ENCODE peak calls at places on chromosome 5, in nine cellular contexts. One of them, this sample, is unnamed.
A peak's percentile ranks its signal among the peaks of the same experiment; 100 is the strongest.

GRCh38 chr5:38582662-38583061 is 26.2 kb upstream of the LIFR start:
- DNase-seq in lower lobe of right lung: no peak
- DNase-seq in CD8-positive, alpha-beta T cell: no peak
- DNase-seq in astrocyte: no peak
- DNase-seq in ovary: no peak
- DNase-seq in GM23248: no peak
- DNase-seq in H9: no peak
- DNase-seq in esophagus squamous epithelium: no peak
- DNase-seq in dorsolateral prefrontal cortex: no peak
- DNase-seq in this sample: no peak

GRCh38 chr5:26487553-26487952 is 550.8 kb downstream of the CDH9 start:
- DNase-seq in CD8-positive, alpha-beta T cell: no peak
- DNase-seq in GM23248: no peak
- DNase-seq in esophagus squamous epithelium: no peak
- DNase-seq in astrocyte: no peak
- DNase-seq in H9: no peak
- DNase-seq in lower lobe of right lung: no peak
- DNase-seq in ovary: no peak
- DNase-seq in dorsolateral prefrontal cortex: no peak
- DNase-seq in this sample: no peak

GRCh38 chr5:102527547-102527946 is 28.7 kb upstream of the SLCO6A1 start:
- DNase-seq in GM23248: no peak
- DNase-seq in esophagus squamous epithelium: no peak
- DNase-seq in ovary: no peak
- DNase-seq in dorsolateral prefrontal cortex: no peak
- DNase-seq in astrocyte: no peak
- DNase-seq in lower lobe of right lung: no peak
- DNase-seq in CD8-positive, alpha-beta T cell: no peak
- DNase-seq in H9: no peak
- DNase-seq in this sample: no peak

GRCh38 chr5:85320495-85320894 is 935.8 kb upstream of the EDIL3 start:
- DNase-seq in lower lobe of right lung: no peak
- DNase-seq in ovary: no peak
- DNase-seq in esophagus squamous epithelium: no peak
- DNase-seq in dorsolateral prefrontal cortex: no peak
- DNase-seq in astrocyte: no peak
- DNase-seq in GM23248: no peak
- DNase-seq in CD8-positive, alpha-beta T cell: no peak
- DNase-seq in H9: peak; percentile 50
- DNase-seq in this sample: no peak

GRCh38 chr5:32687167-32687831 is 23.8 kb upstream of the NPR3 start:
- DNase-seq in ovary: no peak
- DNase-seq in CD8-positive, alpha-beta T cell: no peak
- DNase-seq in astrocyte: peak; percentile 43
- DNase-seq in dorsolateral prefrontal cortex: no peak
- DNase-seq in H9: no peak
- DNase-seq in esophagus squamous epithelium: no peak
- DNase-seq in GM23248: peak; percentile 31
- DNase-seq in lower lobe of right lung: no peak
- DNase-seq in this sample: no peak

GRCh38 chr5:110757118-110757729 is 18.4 kb downstream of the SLC25A46 start:
- DNase-seq in dorsolateral prefrontal cortex: no peak
- DNase-seq in CD8-positive, alpha-beta T cell: peak; percentile 24
- DNase-seq in ovary: no peak
- DNase-seq in esophagus squamous epithelium: no peak
- DNase-seq in astrocyte: peak; percentile 15
- DNase-seq in H9: no peak
- DNase-seq in lower lobe of right lung: no peak
- DNase-seq in GM23248: peak; percentile 61
- DNase-seq in this sample: no peak

GRCh38 chr5:112511920-112512319 is 92.8 kb upstream of the EPB41L4A start:
- DNase-seq in ovary: no peak
- DNase-seq in lower lobe of right lung: no peak
- DNase-seq in GM23248: no peak
- DNase-seq in dorsolateral prefrontal cortex: no peak
- DNase-seq in H9: no peak
- DNase-seq in CD8-positive, alpha-beta T cell: no peak
- DNase-seq in astrocyte: no peak
- DNase-seq in esophagus squamous epithelium: no peak
- DNase-seq in this sample: no peak

GRCh38 chr5:119486-120097 is 27.6 kb downstream of the PLEKHG4B start:
- DNase-seq in H9: no peak
- DNase-seq in lower lobe of right lung: no peak
- DNase-seq in CD8-positive, alpha-beta T cell: no peak
- DNase-seq in ovary: no peak
- DNase-seq in dorsolateral prefrontal cortex: no peak
- DNase-seq in esophagus squamous epithelium: no peak
- DNase-seq in astrocyte: no peak
- DNase-seq in GM23248: no peak
- DNase-seq in this sample: no peak

GRCh38 chr5:36870399-36871040 is 6.0 kb upstream of the NIPBL start:
- DNase-seq in H9: no peak
- DNase-seq in dorsolateral prefrontal cortex: no peak
- DNase-seq in lower lobe of right lung: no peak
- DNase-seq in GM23248: peak; percentile 77
- DNase-seq in astrocyte: peak; percentile 44
- DNase-seq in ovary: no peak
- DNase-seq in CD8-positive, alpha-beta T cell: no peak
- DNase-seq in esophagus squamous epithelium: no peak
- DNase-seq in this sample: no peak

GRCh38 chr5:34914671-34915138 is 599 bp downstream of the RAD1 start:
- DNase-seq in esophagus squamous epithelium: no peak
- DNase-seq in ovary: peak; percentile 25
- DNase-seq in lower lobe of right lung: peak; percentile 52
- DNase-seq in GM23248: peak; percentile 54
- DNase-seq in dorsolateral prefrontal cortex: no peak
- DNase-seq in astrocyte: peak; percentile 20
- DNase-seq in CD8-positive, alpha-beta T cell: no peak
- DNase-seq in H9: peak; percentile 42
- DNase-seq in this sample: no peak

GRCh38 chr5:98775246-98775961 is 1.9 kb downstream of the RGMB start:
- DNase-seq in H9: no peak
- DNase-seq in GM23248: no peak
- DNase-seq in CD8-positive, alpha-beta T cell: no peak
- DNase-seq in lower lobe of right lung: no peak
- DNase-seq in dorsolateral prefrontal cortex: no peak
- DNase-seq in astrocyte: no peak
- DNase-seq in esophagus squamous epithelium: no peak
- DNase-seq in ovary: no peak
- DNase-seq in this sample: no peak
- H3K27ac ChIP-seq in H9: no peak overlapping the region
- H3K27ac ChIP-seq in GM23248: peak overlapping the region; percentile 94
- H3K27ac ChIP-seq in CD8-positive, alpha-beta T cell: no peak overlapping the region
- H3K27ac ChIP-seq in lower lobe of right lung: peak overlapping the region; percentile 98
- H3K27ac ChIP-seq in dorsolateral prefrontal cortex: no peak overlapping the region
- H3K27ac ChIP-seq in astrocyte: peak overlapping the region; percentile 73
- H3K27ac ChIP-seq in esophagus squamous epithelium: peak overlapping the region; percentile 96
- H3K27ac ChIP-seq in ovary: no peak overlapping the region
- H3K27ac ChIP-seq in this sample: no peak overlapping the region

GRCh38 chr5:138955013-138955660 is 80.0 kb upstream of the LRRTM2 start:
- DNase-seq in CD8-positive, alpha-beta T cell: no peak
- DNase-seq in dorsolateral prefrontal cortex: no peak
- DNase-seq in ovary: no peak
- DNase-seq in lower lobe of right lung: no peak
- DNase-seq in GM23248: no peak
- DNase-seq in H9: no peak
- DNase-seq in astrocyte: no peak
- DNase-seq in esophagus squamous epithelium: no peak
- DNase-seq in this sample: no peak
- H3K27ac ChIP-seq in CD8-positive, alpha-beta T cell: no peak overlapping the region
- H3K27ac ChIP-seq in dorsolateral prefrontal cortex: peak overlapping the region; percentile 95
- H3K27ac ChIP-seq in ovary: no peak overlapping the region
- H3K27ac ChIP-seq in lower lobe of right lung: peak overlapping the region; percentile 68
- H3K27ac ChIP-seq in GM23248: no peak overlapping the region
- H3K27ac ChIP-seq in H9: no peak overlapping the region
- H3K27ac ChIP-seq in astrocyte: no peak overlapping the region
- H3K27ac ChIP-seq in esophagus squamous epithelium: peak overlapping the region; percentile 68
- H3K27ac ChIP-seq in this sample: no peak overlapping the region

GRCh38 chr5:142754031-142754430 is 16.1 kb upstream of the ARHGAP26 start:
- DNase-seq in lower lobe of right lung: no peak
- DNase-seq in dorsolateral prefrontal cortex: no peak
- DNase-seq in ovary: no peak
- DNase-seq in H9: no peak
- DNase-seq in esophagus squamous epithelium: no peak
- DNase-seq in astrocyte: no peak
- DNase-seq in CD8-positive, alpha-beta T cell: no peak
- DNase-seq in GM23248: no peak
- DNase-seq in this sample: no peak

GRCh38 chr5:142756576-142756975 is 13.6 kb upstream of the ARHGAP26 start:
- DNase-seq in astrocyte: no peak
- DNase-seq in CD8-positive, alpha-beta T cell: no peak
- DNase-seq in H9: no peak
- DNase-seq in esophagus squamous epithelium: no peak
- DNase-seq in lower lobe of right lung: no peak
- DNase-seq in GM23248: no peak
- DNase-seq in ovary: no peak
- DNase-seq in dorsolateral prefrontal cortex: no peak
- DNase-seq in this sample: no peak

GRCh38 chr5:142758062-142758802 is 11.9 kb upstream of the ARHGAP26 start:
- DNase-seq in astrocyte: no peak
- DNase-seq in dorsolateral prefrontal cortex: no peak
- DNase-seq in GM23248: no peak
- DNase-seq in lower lobe of right lung: no peak
- DNase-seq in ovary: no peak
- DNase-seq in H9: no peak
- DNase-seq in CD8-positive, alpha-beta T cell: no peak
- DNase-seq in esophagus squamous epithelium: no peak
- DNase-seq in this sample: no peak

GRCh38 chr5:142757564-142757963 is 12.6 kb upstream of the ARHGAP26 start:
- DNase-seq in ovary: no peak
- DNase-seq in GM23248: no peak
- DNase-seq in dorsolateral prefrontal cortex: no peak
- DNase-seq in astrocyte: no peak
- DNase-seq in lower lobe of right lung: no peak
- DNase-seq in CD8-positive, alpha-beta T cell: no peak
- DNase-seq in H9: no peak
- DNase-seq in esophagus squamous epithelium: no peak
- DNase-seq in this sample: no peak

DNA sequence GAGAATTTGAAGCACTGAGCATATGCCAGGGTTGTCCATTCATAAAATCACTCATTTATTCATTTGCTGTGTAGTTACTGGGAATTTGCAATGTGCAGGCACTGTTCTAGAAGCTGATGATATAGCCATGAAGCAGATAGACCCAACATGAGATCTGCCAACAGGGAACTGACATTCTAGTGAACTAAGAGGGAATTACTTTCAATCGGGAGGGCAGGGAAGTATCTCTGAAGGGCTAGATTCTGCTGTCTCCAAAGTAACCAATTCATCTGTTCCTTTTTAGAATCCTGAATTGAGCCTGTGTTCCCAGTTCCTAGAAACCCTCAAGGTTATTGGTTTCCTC is 11.4 kb upstream of the ARHGAP26 start:
- DNase-seq in astrocyte: no peak
- DNase-seq in CD8-positive, alpha-beta T cell: no peak
- DNase-seq in esophagus squamous epithelium: no peak
- DNase-seq in lower lobe of right lung: no peak
- DNase-seq in dorsolateral prefrontal cortex: no peak
- DNase-seq in H9: no peak
- DNase-seq in GM23248: no peak
- DNase-seq in ovary: no peak
- DNase-seq in this sample: no peak
- H3K27ac ChIP-seq in astrocyte: no peak overlapping the region
- H3K27ac ChIP-seq in CD8-positive, alpha-beta T cell: no peak overlapping the region
- H3K27ac ChIP-seq in esophagus squamous epithelium: no peak overlapping the region
- H3K27ac ChIP-seq in lower lobe of right lung: no peak overlapping the region
- H3K27ac ChIP-seq in dorsolateral prefrontal cortex: no peak overlapping the region
- H3K27ac ChIP-seq in H9: no peak overlapping the region
- H3K27ac ChIP-seq in GM23248: no peak overlapping the region
- H3K27ac ChIP-seq in ovary: no peak overlapping the region
- H3K27ac ChIP-seq in this sample: no peak overlapping the region

GRCh38 chr5:121963409-121963808 is 1.6 kb downstream of the SRFBP1 start:
- DNase-seq in lower lobe of right lung: no peak
- DNase-seq in GM23248: no peak
- DNase-seq in dorsolateral prefrontal cortex: no peak
- DNase-seq in ovary: no peak
- DNase-seq in esophagus squamous epithelium: no peak
- DNase-seq in astrocyte: no peak
- DNase-seq in H9: no peak
- DNase-seq in CD8-positive, alpha-beta T cell: no peak
- DNase-seq in this sample: no peak
- H3K27ac ChIP-seq in lower lobe of right lung: no peak overlapping the region
- H3K27ac ChIP-seq in GM23248: peak overlapping the region; percentile 69
- H3K27ac ChIP-seq in dorsolateral prefrontal cortex: no peak overlapping the region
- H3K27ac ChIP-seq in ovary: no peak overlapping the region
- H3K27ac ChIP-seq in esophagus squamous epithelium: no peak overlapping the region
- H3K27ac ChIP-seq in astrocyte: peak overlapping the region; percentile 91
- H3K27ac ChIP-seq in H9: no peak overlapping the region
- H3K27ac ChIP-seq in CD8-positive, alpha-beta T cell: no peak overlapping the region
- H3K27ac ChIP-seq in this sample: no peak overlapping the region

GRCh38 chr5:115842089-115842881 is 550 bp downstream of the AP3S1 start:
- DNase-seq in esophagus squamous epithelium: no peak
- DNase-seq in lower lobe of right lung: no peak
- DNase-seq in astrocyte: peak; percentile 45
- DNase-seq in CD8-positive, alpha-beta T cell: peak; percentile 7
- DNase-seq in ovary: no peak
- DNase-seq in GM23248: peak; percentile 82
- DNase-seq in dorsolateral prefrontal cortex: peak; percentile 20
- DNase-seq in H9: no peak
- DNase-seq in this sample: no peak

GRCh38 chr5:115843444-115844130 is 1.9 kb downstream of the AP3S1 start:
- DNase-seq in dorsolateral prefrontal cortex: no peak
- DNase-seq in CD8-positive, alpha-beta T cell: no peak
- DNase-seq in H9: no peak
- DNase-seq in GM23248: peak; percentile 36
- DNase-seq in esophagus squamous epithelium: no peak
- DNase-seq in ovary: no peak
- DNase-seq in astrocyte: no peak
- DNase-seq in lower lobe of right lung: no peak
- DNase-seq in this sample: no peak

GRCh38 chr5:115842952-115843351 is 1.2 kb downstream of the AP3S1 start:
- DNase-seq in dorsolateral prefrontal cortex: no peak
- DNase-seq in CD8-positive, alpha-beta T cell: no peak
- DNase-seq in H9: no peak
- DNase-seq in astrocyte: no peak
- DNase-seq in lower lobe of right lung: no peak
- DNase-seq in esophagus squamous epithelium: no peak
- DNase-seq in GM23248: peak; percentile 37
- DNase-seq in ovary: no peak
- DNase-seq in this sample: no peak

GRCh38 chr5:115841382-115842088 is at the start of the genes AP3S1 and ATG12:
- DNase-seq in lower lobe of right lung: peak; percentile 95
- DNase-seq in dorsolateral prefrontal cortex: peak; percentile 81
- DNase-seq in astrocyte: peak; percentile 89
- DNase-seq in ovary: peak; percentile 87
- DNase-seq in H9: peak; percentile 91
- DNase-seq in GM23248: peak; percentile 97
- DNase-seq in esophagus squamous epithelium: peak; percentile 62
- DNase-seq in CD8-positive, alpha-beta T cell: peak; percentile 88
- DNase-seq in this sample: peak; percentile 93

GRCh38 chr5:115844321-115844817 is 2.6 kb downstream of the AP3S1 start:
- DNase-seq in H9: no peak
- DNase-seq in dorsolateral prefrontal cortex: no peak
- DNase-seq in ovary: no peak
- DNase-seq in astrocyte: no peak
- DNase-seq in CD8-positive, alpha-beta T cell: no peak
- DNase-seq in lower lobe of right lung: no peak
- DNase-seq in GM23248: peak; percentile 62
- DNase-seq in esophagus squamous epithelium: no peak
- DNase-seq in this sample: no peak
- H3K27ac ChIP-seq in H9: no peak overlapping the region
- H3K27ac ChIP-seq in dorsolateral prefrontal cortex: peak overlapping the region; percentile 31
- H3K27ac ChIP-seq in ovary: no peak overlapping the region
- H3K27ac ChIP-seq in astrocyte: no peak overlapping the region
- H3K27ac ChIP-seq in CD8-positive, alpha-beta T cell: no peak overlapping the region
- H3K27ac ChIP-seq in lower lobe of right lung: no peak overlapping the region
- H3K27ac ChIP-seq in GM23248: peak overlapping the region; percentile 68
- H3K27ac ChIP-seq in esophagus squamous epithelium: peak overlapping the region; percentile 49
- H3K27ac ChIP-seq in this sample: no peak overlapping the region

This sample was measured in coronary artery.